ENCODE peak calls at places on chromosomes 16 and 17, in eight cellular contexts. U is cardiac muscle cell, X is HFF-Myc, N is uterus, J is psoas muscle, I is stomach, M is A549, V is skeletal muscle cell. K is an unnamed sample.

GRCh38 chr17:44804301-44805061 is 25.6 kb downstream of the GJC1 start:
- DNase-seq in U (no peak), X (no peak), N (peak; percentile 85), J (no peak), I (no peak), M (no peak), V (peak; percentile 39), K (no peak)

GRCh38 chr17:956905-957304 is 22.7 kb downstream of the NXN start:
- DNase-seq in U (peak; percentile 46), X (no peak), N (peak; percentile 68), J (no peak), I (no peak), M (peak; percentile 69), V (no peak), K (no peak)

GRCh38 chr17:76986318-76986717 is 118.1 kb downstream of the MGAT5B start:
- DNase-seq in U (peak; percentile 11), X (no peak), N (no peak), J (no peak), I (no peak), M (no peak), V (no peak), K (no peak)

GRCh38 chr16:69179255-69180010 is 7.5 kb upstream of the SNTB2 start:
- DNase-seq in U (peak; percentile 9), X (peak; percentile 89), N (peak; percentile 87), J (peak; percentile 73), I (peak; percentile 87), M (no peak), V (peak; percentile 83), K (no peak)

GRCh38 chr16:801584-802363 is 1.2 kb upstream of the GNG13 start:
- DNase-seq in U (no peak), X (no peak), N (no peak), J (no peak), I (no peak), M (no peak), V (no peak), K (no peak)

GRCh38 chr17:47316316-47316715 is 7.4 kb upstream of the EFCAB13 start:
- DNase-seq in U (no peak), X (no peak), N (no peak), J (no peak), I (no peak), M (no peak), V (no peak), K (no peak)

GRCh38 chr16:56382459-56382858 is 42.9 kb downstream of the AMFR start:
- DNase-seq in U (no peak), X (no peak), N (no peak), J (no peak), I (no peak), M (no peak), V (no peak), K (no peak)

GRCh38 chr17:2710075-2710803 is 1.3 kb downstream of the CLUH start:
- DNase-seq in U (no peak), X (no peak), N (no peak), J (no peak), I (no peak), M (no peak), V (no peak), K (no peak)

GRCh38 chr16:57208926-57209325 is 22.8 kb downstream of the RSPRY1 start:
- DNase-seq in U (no peak), X (no peak), N (no peak), J (no peak), I (no peak), M (no peak), V (no peak), K (no peak)

GRCh38 chr16:11386791-11387546 is 41.7 kb downstream of the RMI2 start:
- DNase-seq in U (peak; percentile 69), X (no peak), N (no peak), J (peak; percentile 58), I (peak; percentile 57), M (peak; percentile 60), V (no peak), K (no peak)

DNA sequence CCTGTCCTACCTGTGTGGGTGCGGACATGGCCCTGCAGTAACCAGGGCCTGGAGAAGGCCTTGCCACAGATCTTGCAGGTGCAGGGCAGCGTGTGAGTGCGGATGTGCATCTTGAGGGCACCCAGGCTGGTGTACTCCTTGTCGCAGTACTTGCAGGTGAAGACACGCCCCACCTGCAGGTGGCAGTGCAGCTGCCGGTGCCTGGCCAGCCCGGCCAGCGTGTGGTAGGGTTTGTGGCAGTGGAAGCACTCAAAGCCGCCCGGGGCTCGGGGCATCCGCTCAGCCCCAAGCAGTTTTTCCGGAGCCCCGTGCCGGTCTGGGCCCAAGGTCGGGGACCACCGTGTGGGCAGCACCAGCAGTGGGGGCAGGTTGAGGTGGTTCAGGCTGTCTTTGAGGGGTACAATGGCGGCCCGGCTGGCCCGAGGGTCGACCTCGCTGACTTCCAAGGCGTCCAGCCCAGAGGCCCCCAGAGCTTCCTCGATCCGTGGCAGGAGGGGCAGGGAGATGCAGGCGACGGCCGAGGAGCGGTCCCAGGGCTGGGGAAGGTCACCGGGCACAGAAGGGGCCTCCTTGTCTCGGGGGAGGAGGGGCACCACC is 5.1 kb downstream of the SNAI3 start:
- DNase-seq in U (no peak), X (no peak), N (no peak), J (no peak), I (peak; percentile 75), M (peak; percentile 59), V (no peak), K (no peak)
- H3K4me3 ChIP-seq in U (no peak overlapping the region), X (no peak overlapping the region), N (no peak overlapping the region), J (no peak overlapping the region), I (no peak overlapping the region), M (no peak overlapping the region), V (no peak overlapping the region), K (no peak overlapping the region)

GRCh38 chr16:29742683-29743275 is 3.0 kb downstream of the C16orf54 start:
- DNase-seq in U (no peak), X (no peak), N (no peak), J (no peak), I (no peak), M (no peak), V (no peak), K (no peak)

GRCh38 chr16:29744541-29745101 is 1.2 kb downstream of the C16orf54 start:
- DNase-seq in U (no peak), X (no peak), N (no peak), J (no peak), I (no peak), M (no peak), V (no peak), K (no peak)

GRCh38 chr16:29745126-29745852 is 501 bp downstream of the C16orf54 start:
- DNase-seq in U (no peak), X (no peak), N (no peak), J (no peak), I (no peak), M (no peak), V (no peak), K (no peak)

GRCh38 chr16:29743475-29743826 is 2.3 kb downstream of the C16orf54 start:
- DNase-seq in U (no peak), X (no peak), N (no peak), J (no peak), I (no peak), M (no peak), V (no peak), K (no peak)

GRCh38 chr16:29743827-29744531 is 1.8 kb downstream of the C16orf54 start:
- DNase-seq in U (peak; percentile 2), X (no peak), N (no peak), J (no peak), I (no peak), M (no peak), V (no peak), K (no peak)
- H3K4me3 ChIP-seq in U (no peak overlapping the region), X (no peak overlapping the region), N (no peak overlapping the region), J (no peak overlapping the region), I (peak overlapping the region; percentile 51), M (no peak overlapping the region), V (no peak overlapping the region), K (no peak overlapping the region)

DNA sequence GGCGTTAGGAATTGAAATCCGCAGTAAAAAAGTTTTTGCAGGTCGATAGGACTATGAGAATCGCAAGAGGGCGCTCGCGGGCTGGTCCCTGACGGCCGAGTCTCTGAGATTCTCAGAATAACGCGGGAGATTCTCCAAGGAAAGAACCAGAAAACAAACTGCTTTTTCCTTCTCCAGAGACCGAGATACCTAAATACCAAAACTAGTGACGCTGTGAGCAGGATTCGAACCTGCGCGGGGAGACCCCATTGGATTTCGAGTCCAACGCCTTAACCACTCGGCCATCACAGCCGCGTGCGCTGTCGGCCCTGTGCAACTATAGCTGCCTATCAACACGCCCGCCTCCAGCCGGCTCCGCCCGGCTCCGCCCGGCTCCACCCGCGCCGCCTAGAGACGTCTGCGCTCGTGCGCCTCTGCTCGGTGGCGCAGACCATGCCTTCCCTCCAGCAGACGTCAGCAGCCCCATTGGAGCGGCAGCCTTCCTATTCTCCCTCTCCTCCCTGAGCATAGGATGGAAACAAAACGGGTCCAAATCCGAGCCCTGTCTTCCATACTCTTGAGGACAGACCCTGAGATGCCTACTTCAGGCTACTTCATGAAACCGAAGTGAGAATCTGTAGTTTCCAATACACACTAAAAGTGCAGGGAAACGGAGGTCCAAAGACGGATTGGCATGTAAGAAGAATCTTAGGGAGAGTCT is 13.4 kb downstream of the PER1 start:
- DNase-seq in U (peak; percentile 95), X (peak; percentile 96), N (peak; percentile 96), J (peak; percentile 91), I (peak; percentile 96), M (peak; percentile 93), V (peak; percentile 84), K (peak; percentile 74)
- H3K4me3 ChIP-seq in U (peak overlapping the region; percentile 40), X (peak overlapping the region; percentile 59), N (peak overlapping the region; percentile 13), J (peak overlapping the region; percentile 48), I (peak overlapping the region; percentile 31), M (peak overlapping the region; percentile 58), V (peak overlapping the region; percentile 39), K (peak overlapping the region; percentile 43)

DNA sequence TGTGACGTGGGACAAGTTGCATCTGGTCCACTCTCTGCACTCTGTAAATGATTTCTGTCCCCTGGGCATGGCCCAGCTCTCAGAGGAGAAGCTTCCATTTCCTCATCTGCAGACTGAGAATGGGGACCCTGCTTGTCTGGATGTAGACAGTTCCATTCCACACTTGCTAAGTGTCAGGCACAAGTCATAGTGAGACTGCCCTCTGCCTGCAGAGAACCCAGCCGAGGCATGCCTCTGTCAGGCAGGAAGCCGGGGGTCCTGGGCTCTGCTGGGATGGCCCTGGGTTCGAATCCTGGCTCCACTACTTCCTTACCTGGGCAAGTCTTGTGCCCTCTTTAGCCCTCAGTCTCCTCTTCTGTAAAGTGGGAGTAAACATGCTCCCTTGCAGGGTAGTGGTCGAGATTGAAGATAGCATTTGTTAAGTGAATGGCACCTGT is 4.1 kb downstream of the MAP2K3 start:
- DNase-seq in U (no peak), X (no peak), N (no peak), J (no peak), I (no peak), M (no peak), V (no peak), K (no peak)
- H3K4me3 ChIP-seq in U (no peak overlapping the region), X (peak overlapping the region; percentile 93), N (no peak overlapping the region), J (peak overlapping the region; percentile 89), I (peak overlapping the region; percentile 35), M (peak overlapping the region; percentile 28), V (no peak overlapping the region), K (peak overlapping the region; percentile 48)